ENCODE peak calls at places on chromosomes 6 and 20, in nine cellular contexts. One of them, this sample, is unnamed.

GRCh38 chr6:29750709-29751108 is 27.5 kb downstream of the HLA-F start:
- DNase-seq in colonic mucosa: no peak
- DNase-seq in heart left ventricle: no peak
- DNase-seq in Peyer's patch: no peak
- DNase-seq in HCT116: no peak
- DNase-seq in mammary epithelial cell: no peak
- DNase-seq in heart right ventricle: no peak
- DNase-seq in upper lobe of right lung: no peak
- DNase-seq in WERI-Rb-1: no peak
- DNase-seq in this sample: no peak

GRCh38 chr6:77454386-77454785 is 8.9 kb downstream of the HTR1B start:
- DNase-seq in colonic mucosa: no peak
- DNase-seq in heart left ventricle: no peak
- DNase-seq in Peyer's patch: no peak
- DNase-seq in HCT116: no peak
- DNase-seq in mammary epithelial cell: peak; percentile 15
- DNase-seq in heart right ventricle: no peak
- DNase-seq in upper lobe of right lung: no peak
- DNase-seq in WERI-Rb-1: no peak
- DNase-seq in this sample: no peak

GRCh38 chr20:50628326-50628725 is 63.0 kb downstream of the RIPOR3 start:
- DNase-seq in colonic mucosa: no peak
- DNase-seq in heart left ventricle: no peak
- DNase-seq in Peyer's patch: no peak
- DNase-seq in HCT116: no peak
- DNase-seq in mammary epithelial cell: no peak
- DNase-seq in heart right ventricle: no peak
- DNase-seq in upper lobe of right lung: no peak
- DNase-seq in WERI-Rb-1: peak; percentile 81
- DNase-seq in this sample: no peak

GRCh38 chr20:34558320-34559202 is at the start of gene MAP1LC3A:
- DNase-seq in colonic mucosa: peak; percentile 94
- DNase-seq in heart left ventricle: peak; percentile 98
- DNase-seq in Peyer's patch: peak; percentile 93
- DNase-seq in HCT116: no peak
- DNase-seq in mammary epithelial cell: peak; percentile 79
- DNase-seq in heart right ventricle: peak; percentile 95
- DNase-seq in upper lobe of right lung: peak; percentile 97
- DNase-seq in WERI-Rb-1: no peak
- DNase-seq in this sample: peak; percentile 57

GRCh38 chr6:86016567-86016966 is 373.9 kb upstream of the SYNCRIP start:
- DNase-seq in colonic mucosa: no peak
- DNase-seq in heart left ventricle: no peak
- DNase-seq in Peyer's patch: no peak
- DNase-seq in HCT116: no peak
- DNase-seq in mammary epithelial cell: no peak
- DNase-seq in heart right ventricle: no peak
- DNase-seq in upper lobe of right lung: no peak
- DNase-seq in WERI-Rb-1: no peak
- DNase-seq in this sample: no peak

GRCh38 chr6:79604583-79605037 is 26.5 kb upstream of the SH3BGRL2 start:
- DNase-seq in colonic mucosa: no peak
- DNase-seq in heart left ventricle: no peak
- DNase-seq in Peyer's patch: no peak
- DNase-seq in HCT116: no peak
- DNase-seq in mammary epithelial cell: peak; percentile 16
- DNase-seq in heart right ventricle: no peak
- DNase-seq in upper lobe of right lung: no peak
- DNase-seq in WERI-Rb-1: no peak
- DNase-seq in this sample: peak; percentile 52

GRCh38 chr6:80523029-80523428 is 416.6 kb downstream of the BCKDHB start:
- DNase-seq in colonic mucosa: no peak
- DNase-seq in heart left ventricle: no peak
- DNase-seq in Peyer's patch: no peak
- DNase-seq in HCT116: no peak
- DNase-seq in mammary epithelial cell: no peak
- DNase-seq in heart right ventricle: no peak
- DNase-seq in upper lobe of right lung: no peak
- DNase-seq in WERI-Rb-1: no peak
- DNase-seq in this sample: no peak

GRCh38 chr20:24488064-24488799 is 18.8 kb downstream of the SYNDIG1 start:
- DNase-seq in colonic mucosa: no peak
- DNase-seq in heart left ventricle: no peak
- DNase-seq in Peyer's patch: no peak
- DNase-seq in HCT116: no peak
- DNase-seq in mammary epithelial cell: peak; percentile 86
- DNase-seq in heart right ventricle: no peak
- DNase-seq in upper lobe of right lung: no peak
- DNase-seq in WERI-Rb-1: no peak
- DNase-seq in this sample: no peak

GRCh38 chr6:166939894-166940293 is 16.5 kb downstream of the RNASET2 start:
- DNase-seq in colonic mucosa: no peak
- DNase-seq in heart left ventricle: no peak
- DNase-seq in Peyer's patch: peak; percentile 6
- DNase-seq in HCT116: no peak
- DNase-seq in mammary epithelial cell: no peak
- DNase-seq in heart right ventricle: no peak
- DNase-seq in upper lobe of right lung: no peak
- DNase-seq in WERI-Rb-1: no peak
- DNase-seq in this sample: no peak

GRCh38 chr6:31827286-31828079 is at the start of gene HSPA1B:
- DNase-seq in colonic mucosa: peak; percentile 100
- DNase-seq in heart left ventricle: peak; percentile 100
- DNase-seq in Peyer's patch: peak; percentile 97
- DNase-seq in HCT116: peak; percentile 100
- DNase-seq in mammary epithelial cell: peak; percentile 100
- DNase-seq in heart right ventricle: peak; percentile 99
- DNase-seq in upper lobe of right lung: peak; percentile 99
- DNase-seq in WERI-Rb-1: no peak
- DNase-seq in this sample: peak; percentile 99

GRCh38 chr6:130632288-130632687 is 194.9 kb upstream of the SMLR1 start:
- DNase-seq in colonic mucosa: no peak
- DNase-seq in heart left ventricle: no peak
- DNase-seq in Peyer's patch: no peak
- DNase-seq in HCT116: no peak
- DNase-seq in mammary epithelial cell: no peak
- DNase-seq in heart right ventricle: no peak
- DNase-seq in upper lobe of right lung: no peak
- DNase-seq in WERI-Rb-1: no peak
- DNase-seq in this sample: no peak

GRCh38 chr6:30885999-30886896 is 1.9 kb downstream of the DDR1 start:
- DNase-seq in colonic mucosa: peak; percentile 74
- DNase-seq in heart left ventricle: peak; percentile 66
- DNase-seq in Peyer's patch: no peak
- DNase-seq in HCT116: peak; percentile 83
- DNase-seq in mammary epithelial cell: peak; percentile 98
- DNase-seq in heart right ventricle: no peak
- DNase-seq in upper lobe of right lung: peak; percentile 59
- DNase-seq in WERI-Rb-1: peak; percentile 83
- DNase-seq in this sample: no peak

GRCh38 chr20:1357921-1358671 is 29.2 kb upstream of the SDCBP2 start:
- DNase-seq in colonic mucosa: no peak
- DNase-seq in heart left ventricle: no peak
- DNase-seq in Peyer's patch: no peak
- DNase-seq in HCT116: no peak
- DNase-seq in mammary epithelial cell: no peak
- DNase-seq in heart right ventricle: no peak
- DNase-seq in upper lobe of right lung: no peak
- DNase-seq in WERI-Rb-1: no peak
- DNase-seq in this sample: no peak

DNA sequence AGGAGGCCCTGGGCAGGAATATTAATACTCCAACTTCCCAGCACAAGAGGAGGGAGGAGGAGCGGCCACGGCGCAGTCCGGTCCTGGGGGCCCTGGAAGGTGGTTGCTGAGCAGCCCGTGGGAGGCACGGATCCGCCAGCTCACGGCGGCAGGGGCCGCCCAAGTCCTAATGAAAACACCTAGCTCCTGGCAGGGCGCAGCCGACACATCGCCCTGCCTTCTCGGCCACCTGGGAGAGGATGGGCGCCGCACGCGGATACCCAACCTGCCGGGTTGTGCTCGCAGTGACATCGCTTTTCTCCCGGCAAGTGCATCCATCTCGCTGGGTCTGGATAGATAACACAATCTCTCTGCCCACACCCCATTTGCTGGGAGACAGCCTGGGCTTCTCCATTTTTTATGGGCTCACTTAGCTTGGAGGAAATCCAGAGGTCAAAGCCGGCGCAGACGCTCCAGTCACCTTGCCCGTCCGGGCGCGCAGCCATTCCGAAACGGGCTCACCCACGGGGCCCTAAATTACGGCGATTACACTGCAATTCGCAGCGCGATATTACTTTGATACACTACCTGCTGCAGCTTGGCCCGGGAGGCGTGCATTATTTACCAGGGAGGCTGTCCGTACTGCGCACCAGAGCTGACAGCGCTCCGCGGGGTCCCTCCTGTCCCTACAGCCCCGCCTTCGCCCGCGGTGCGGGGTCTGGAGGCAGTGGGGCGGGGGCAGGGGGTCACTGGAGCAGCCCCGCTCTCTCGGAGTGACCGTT is 36.2 kb upstream of the CCDC167 start:
- DNase-seq in colonic mucosa: no peak
- DNase-seq in heart left ventricle: no peak
- DNase-seq in Peyer's patch: peak; percentile 31
- DNase-seq in HCT116: no peak
- DNase-seq in mammary epithelial cell: peak; percentile 35
- DNase-seq in heart right ventricle: no peak
- DNase-seq in upper lobe of right lung: no peak
- DNase-seq in WERI-Rb-1: no peak
- DNase-seq in this sample: no peak
- TF ChIP-seq CTCF in colonic mucosa: no peak
- TF ChIP-seq CTCF in heart left ventricle: no peak
- TF ChIP-seq CTCF in Peyer's patch: no peak
- TF ChIP-seq CTCF in HCT116: no peak
- TF ChIP-seq CTCF in mammary epithelial cell: peak; percentile 37
- TF ChIP-seq CTCF in heart right ventricle: no peak
- TF ChIP-seq CTCF in upper lobe of right lung: no peak
- TF ChIP-seq CTCF in WERI-Rb-1: no peak
- TF ChIP-seq CTCF in this sample: peak; percentile 50

GRCh38 chr6:27205375-27206278 is 41.9 kb upstream of the PRSS16 start:
- DNase-seq in colonic mucosa: no peak
- DNase-seq in heart left ventricle: no peak
- DNase-seq in Peyer's patch: no peak
- DNase-seq in HCT116: no peak
- DNase-seq in mammary epithelial cell: no peak
- DNase-seq in heart right ventricle: no peak
- DNase-seq in upper lobe of right lung: no peak
- DNase-seq in WERI-Rb-1: no peak
- DNase-seq in this sample: no peak

GRCh38 chr6:27209659-27210269 is 37.7 kb upstream of the PRSS16 start:
- DNase-seq in colonic mucosa: no peak
- DNase-seq in heart left ventricle: no peak
- DNase-seq in Peyer's patch: no peak
- DNase-seq in HCT116: no peak
- DNase-seq in mammary epithelial cell: no peak
- DNase-seq in heart right ventricle: no peak
- DNase-seq in upper lobe of right lung: no peak
- DNase-seq in WERI-Rb-1: no peak
- DNase-seq in this sample: no peak

GRCh38 chr6:27209167-27209566 is 38.3 kb upstream of the PRSS16 start:
- DNase-seq in colonic mucosa: no peak
- DNase-seq in heart left ventricle: no peak
- DNase-seq in Peyer's patch: no peak
- DNase-seq in HCT116: no peak
- DNase-seq in mammary epithelial cell: no peak
- DNase-seq in heart right ventricle: no peak
- DNase-seq in upper lobe of right lung: no peak
- DNase-seq in WERI-Rb-1: no peak
- DNase-seq in this sample: no peak

GRCh38 chr6:27208042-27208441 is 39.5 kb upstream of the PRSS16 start:
- DNase-seq in colonic mucosa: no peak
- DNase-seq in heart left ventricle: no peak
- DNase-seq in Peyer's patch: no peak
- DNase-seq in HCT116: no peak
- DNase-seq in mammary epithelial cell: no peak
- DNase-seq in heart right ventricle: no peak
- DNase-seq in upper lobe of right lung: no peak
- DNase-seq in WERI-Rb-1: no peak
- DNase-seq in this sample: no peak

GRCh38 chr6:27206806-27207205 is 40.7 kb upstream of the PRSS16 start:
- DNase-seq in colonic mucosa: no peak
- DNase-seq in heart left ventricle: no peak
- DNase-seq in Peyer's patch: no peak
- DNase-seq in HCT116: no peak
- DNase-seq in mammary epithelial cell: no peak
- DNase-seq in heart right ventricle: no peak
- DNase-seq in upper lobe of right lung: no peak
- DNase-seq in WERI-Rb-1: no peak
- DNase-seq in this sample: no peak
- H3K27me3 ChIP-seq in colonic mucosa: peaks cover 5% of the 10 kb centered on the region
- H3K27me3 ChIP-seq in heart left ventricle: peaks cover 28% of the 10 kb centered on the region
- H3K27me3 ChIP-seq in Peyer's patch: no peaks in the 10 kb centered on the region
- H3K27me3 ChIP-seq in HCT116: no peaks in the 10 kb centered on the region
- H3K27me3 ChIP-seq in mammary epithelial cell: no peaks in the 10 kb centered on the region
- H3K27me3 ChIP-seq in heart right ventricle: peaks cover 79% of the 10 kb centered on the region
- H3K27me3 ChIP-seq in upper lobe of right lung: peaks cover 73% of the 10 kb centered on the region
- H3K27me3 ChIP-seq in WERI-Rb-1: peaks cover 95% of the 10 kb centered on the region
- H3K27me3 ChIP-seq in this sample: peaks cover 8% of the 10 kb centered on the region

DNA sequence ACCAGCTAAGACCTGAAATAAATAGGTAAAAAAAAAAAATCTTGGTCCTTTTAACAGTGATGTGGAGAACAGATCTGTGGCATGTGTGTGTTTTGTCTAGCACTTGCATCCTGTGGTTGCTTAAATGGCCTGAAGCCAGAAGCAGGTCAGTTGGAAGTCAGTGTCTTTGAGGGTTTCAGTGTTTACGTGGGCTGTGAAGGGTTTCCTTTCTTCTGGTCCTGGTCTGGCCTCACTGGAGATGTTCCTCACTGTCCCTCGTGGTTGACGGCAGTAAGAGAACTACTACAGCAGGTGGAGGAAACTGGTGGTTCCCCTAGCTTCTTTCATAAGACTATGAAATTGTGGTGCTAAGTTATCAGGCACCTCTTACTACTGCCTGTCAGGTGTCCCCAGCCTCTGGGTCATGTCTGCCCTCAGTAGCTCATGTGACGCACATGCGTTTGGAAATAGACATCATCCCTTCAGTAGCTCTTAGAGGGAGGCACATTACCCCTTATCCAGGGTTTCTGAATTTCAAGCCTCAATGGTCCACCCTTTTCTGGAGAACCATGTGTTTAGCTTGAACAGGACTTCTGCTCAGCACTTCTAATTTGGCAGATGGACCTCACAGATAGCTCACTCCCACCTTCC is 59.4 kb upstream of the SCP2D1 start:
- DNase-seq in colonic mucosa: no peak
- DNase-seq in heart left ventricle: no peak
- DNase-seq in Peyer's patch: peak; percentile 16
- DNase-seq in HCT116: no peak
- DNase-seq in mammary epithelial cell: no peak
- DNase-seq in heart right ventricle: no peak
- DNase-seq in upper lobe of right lung: no peak
- DNase-seq in WERI-Rb-1: no peak
- DNase-seq in this sample: no peak
- TF ChIP-seq CTCF in colonic mucosa: no peak
- TF ChIP-seq CTCF in heart left ventricle: no peak
- TF ChIP-seq CTCF in Peyer's patch: no peak
- TF ChIP-seq CTCF in HCT116: no peak
- TF ChIP-seq CTCF in mammary epithelial cell: no peak
- TF ChIP-seq CTCF in heart right ventricle: no peak
- TF ChIP-seq CTCF in upper lobe of right lung: no peak
- TF ChIP-seq CTCF in WERI-Rb-1: no peak
- TF ChIP-seq CTCF in this sample: no peak

GRCh38 chr6:117837268-117837667 is 69.8 kb upstream of the SLC35F1 start:
- DNase-seq in colonic mucosa: no peak
- DNase-seq in heart left ventricle: no peak
- DNase-seq in Peyer's patch: no peak
- DNase-seq in HCT116: no peak
- DNase-seq in mammary epithelial cell: no peak
- DNase-seq in heart right ventricle: no peak
- DNase-seq in upper lobe of right lung: no peak
- DNase-seq in WERI-Rb-1: no peak
- DNase-seq in this sample: no peak

GRCh38 chr6:117840541-117840983 is 66.5 kb upstream of the SLC35F1 start:
- DNase-seq in colonic mucosa: no peak
- DNase-seq in heart left ventricle: no peak
- DNase-seq in Peyer's patch: no peak
- DNase-seq in HCT116: peak; percentile 68
- DNase-seq in mammary epithelial cell: peak; percentile 42
- DNase-seq in heart right ventricle: no peak
- DNase-seq in upper lobe of right lung: no peak
- DNase-seq in WERI-Rb-1: peak; percentile 31
- DNase-seq in this sample: no peak
- H3K27me3 ChIP-seq in colonic mucosa: no peaks in the 10 kb centered on the region
- H3K27me3 ChIP-seq in heart left ventricle: no peaks in the 10 kb centered on the region
- H3K27me3 ChIP-seq in Peyer's patch: no peaks in the 10 kb centered on the region
- H3K27me3 ChIP-seq in HCT116: no peaks in the 10 kb centered on the region
- H3K27me3 ChIP-seq in mammary epithelial cell: peaks cover 1% of the 10 kb centered on the region
- H3K27me3 ChIP-seq in heart right ventricle: no peaks in the 10 kb centered on the region
- H3K27me3 ChIP-seq in upper lobe of right lung: no peaks in the 10 kb centered on the region
- H3K27me3 ChIP-seq in WERI-Rb-1: no peaks in the 10 kb centered on the region
- H3K27me3 ChIP-seq in this sample: no peaks in the 10 kb centered on the region